ENCODE peak calls at places on chromosomes 2 and 18, in four cellular contexts. One of them, this sample, is unnamed. For H3K4me1, the result is how much of the 10 kb centered on the place peaks cover.

GRCh38 chr2:45734952-45735351 is 83.5 kb downstream of the PRKCE start:
- DNase-seq in breast epithelium: no peak
- DNase-seq in sigmoid colon: no peak
- DNase-seq in GM23338: no peak
- DNase-seq in this sample: no peak

GRCh38 chr18:79195716-79196683 is 126.8 kb downstream of the ATP9B start:
- DNase-seq in sigmoid colon: no peak
- DNase-seq in breast epithelium: no peak
- DNase-seq in GM23338: no peak
- DNase-seq in this sample: no peak

GRCh38 chr2:29229640-29230039 is 114.4 kb downstream of the CLIP4 start:
- DNase-seq in breast epithelium: no peak
- DNase-seq in sigmoid colon: no peak
- DNase-seq in GM23338: no peak
- DNase-seq in this sample: peak

GRCh38 chr2:39512941-39513340 is 75.9 kb upstream of the MAP4K3 start:
- DNase-seq in GM23338: no peak
- DNase-seq in sigmoid colon: no peak
- DNase-seq in breast epithelium: no peak
- DNase-seq in this sample: no peak

GRCh38 chr2:113406114-113406513 is 31.4 kb upstream of the ZNG1B start:
- DNase-seq in breast epithelium: no peak
- DNase-seq in sigmoid colon: no peak
- DNase-seq in GM23338: peak
- DNase-seq in this sample: peak

GRCh38 chr2:222939208-222939846 is 78.5 kb downstream of the ACSL3 start:
- DNase-seq in sigmoid colon: no peak
- DNase-seq in GM23338: peak
- DNase-seq in breast epithelium: no peak
- DNase-seq in this sample: no peak

GRCh38 chr2:119760237-119760807 is 600 bp downstream of the PTPN4 start:
- DNase-seq in GM23338: peak
- DNase-seq in sigmoid colon: peak
- DNase-seq in breast epithelium: peak
- DNase-seq in this sample: no peak

GRCh38 chr2:240926516-240927389 is 20.6 kb downstream of the CROCC2 start:
- DNase-seq in GM23338: no peak
- DNase-seq in breast epithelium: no peak
- DNase-seq in sigmoid colon: peak
- DNase-seq in this sample: peak

GRCh38 chr2:147442766-147443165 is 402.1 kb upstream of the ACVR2A start:
- DNase-seq in breast epithelium: no peak
- DNase-seq in GM23338: no peak
- DNase-seq in sigmoid colon: no peak
- DNase-seq in this sample: no peak

GRCh38 chr2:158497486-158497885 is 40.7 kb downstream of the PKP4 start:
- DNase-seq in breast epithelium: no peak
- DNase-seq in sigmoid colon: no peak
- DNase-seq in GM23338: no peak
- DNase-seq in this sample: no peak

GRCh38 chr18:24232814-24233213 is 94.0 kb downstream of the CABYR start:
- DNase-seq in GM23338: no peak
- DNase-seq in breast epithelium: no peak
- DNase-seq in sigmoid colon: no peak
- DNase-seq in this sample: no peak

GRCh38 chr2:70985956-70986355 is 7.5 kb downstream of the ANKRD53 start:
- DNase-seq in GM23338: no peak
- DNase-seq in breast epithelium: peak
- DNase-seq in sigmoid colon: peak
- DNase-seq in this sample: peak

GRCh38 chr2:176729706-176730569 is 460.7 kb downstream of the MTX2 start:
- DNase-seq in breast epithelium: peak
- DNase-seq in GM23338: no peak
- DNase-seq in sigmoid colon: no peak
- DNase-seq in this sample: no peak

GRCh38 chr18:39481281-39481680 is 1915.7 kb upstream of the CELF4 start:
- DNase-seq in breast epithelium: no peak
- DNase-seq in GM23338: no peak
- DNase-seq in sigmoid colon: no peak
- DNase-seq in this sample: no peak

GRCh38 chr2:77008925-77009706 is 513.1 kb downstream of the LRRTM4 start:
- DNase-seq in GM23338: peak
- DNase-seq in breast epithelium: no peak
- DNase-seq in sigmoid colon: no peak
- DNase-seq in this sample: no peak

GRCh38 chr2:9660154-9660553 is 29.4 kb upstream of the YWHAQ start:
- DNase-seq in breast epithelium: no peak
- DNase-seq in sigmoid colon: no peak
- DNase-seq in GM23338: peak
- DNase-seq in this sample: no peak

GRCh38 chr18:62384610-62385097 is 59.5 kb downstream of the TNFRSF11A start:
- DNase-seq in breast epithelium: no peak
- DNase-seq in sigmoid colon: no peak
- DNase-seq in GM23338: peak
- DNase-seq in this sample: no peak

GRCh38 chr2:166411473-166412230 is 35.9 kb upstream of the SCN9A start:
- DNase-seq in GM23338: no peak
- DNase-seq in sigmoid colon: no peak
- DNase-seq in breast epithelium: no peak
- DNase-seq in this sample: no peak

GRCh38 chr2:96436416-96436815 is 68.7 kb downstream of the NEURL3 start:
- DNase-seq in breast epithelium: no peak
- DNase-seq in GM23338: peak
- DNase-seq in sigmoid colon: no peak
- DNase-seq in this sample: no peak

DNA sequence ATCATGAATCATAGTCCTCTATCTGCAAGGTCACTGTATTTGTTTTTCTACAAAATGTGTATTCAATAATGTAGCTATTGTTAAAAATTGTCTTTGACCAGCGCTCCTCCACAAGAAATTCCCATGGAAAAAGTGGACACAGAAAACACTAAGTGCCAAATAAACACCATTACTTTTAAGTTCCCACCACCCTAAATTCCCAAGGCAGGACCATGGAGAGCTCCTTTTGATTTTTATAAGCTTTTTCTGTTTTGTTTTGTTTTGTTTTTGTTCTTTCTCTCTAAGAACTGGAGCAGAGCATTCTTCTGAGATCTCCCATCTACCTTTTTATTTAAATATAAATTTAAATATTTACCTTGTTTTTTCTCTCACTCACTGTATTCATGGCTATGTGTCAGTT is 44.5 kb downstream of the LRATD1 start:
- DNase-seq in breast epithelium: no peak
- DNase-seq in sigmoid colon: no peak
- DNase-seq in GM23338: peak
- DNase-seq in this sample: no peak
- H3K27ac ChIP-seq in breast epithelium: no peak
- H3K27ac ChIP-seq in sigmoid colon: no peak
- H3K27ac ChIP-seq in GM23338: no peak
- H3K27ac ChIP-seq in this sample: no peak

GRCh38 chr18:2968559-2968958 is 44.4 kb downstream of the LPIN2 start:
- DNase-seq in GM23338: no peak
- DNase-seq in breast epithelium: no peak
- DNase-seq in sigmoid colon: no peak
- DNase-seq in this sample: no peak

GRCh38 chr18:2967820-2968219 is 45.1 kb downstream of the LPIN2 start:
- DNase-seq in breast epithelium: no peak
- DNase-seq in GM23338: peak
- DNase-seq in sigmoid colon: no peak
- DNase-seq in this sample: no peak

GRCh38 chr18:2969695-2970094 is 43.2 kb downstream of the LPIN2 start:
- DNase-seq in GM23338: no peak
- DNase-seq in breast epithelium: no peak
- DNase-seq in sigmoid colon: no peak
- DNase-seq in this sample: no peak

GRCh38 chr18:2965797-2966196 is 47.1 kb downstream of the LPIN2 start:
- DNase-seq in GM23338: no peak
- DNase-seq in sigmoid colon: no peak
- DNase-seq in breast epithelium: no peak
- DNase-seq in this sample: no peak

GRCh38 chr18:2967357-2967756 is 45.6 kb downstream of the LPIN2 start:
- DNase-seq in sigmoid colon: no peak
- DNase-seq in GM23338: no peak
- DNase-seq in breast epithelium: no peak
- DNase-seq in this sample: no peak
- H3K4me1 ChIP-seq in sigmoid colon: half or more
- H3K4me1 ChIP-seq in GM23338: under half
- H3K4me1 ChIP-seq in breast epithelium: under half
- H3K4me1 ChIP-seq in this sample: half or more

GRCh38 chr18:5979176-5979888 is 84.0 kb upstream of the TMEM200C start:
- DNase-seq in breast epithelium: no peak
- DNase-seq in sigmoid colon: no peak
- DNase-seq in GM23338: no peak
- DNase-seq in this sample: no peak
- TF ChIP-seq POLR2AphosphoS5 in breast epithelium: no peak
- TF ChIP-seq POLR2AphosphoS5 in sigmoid colon: no peak
- TF ChIP-seq POLR2AphosphoS5 in GM23338: no peak
- TF ChIP-seq POLR2AphosphoS5 in this sample: no peak

DNA sequence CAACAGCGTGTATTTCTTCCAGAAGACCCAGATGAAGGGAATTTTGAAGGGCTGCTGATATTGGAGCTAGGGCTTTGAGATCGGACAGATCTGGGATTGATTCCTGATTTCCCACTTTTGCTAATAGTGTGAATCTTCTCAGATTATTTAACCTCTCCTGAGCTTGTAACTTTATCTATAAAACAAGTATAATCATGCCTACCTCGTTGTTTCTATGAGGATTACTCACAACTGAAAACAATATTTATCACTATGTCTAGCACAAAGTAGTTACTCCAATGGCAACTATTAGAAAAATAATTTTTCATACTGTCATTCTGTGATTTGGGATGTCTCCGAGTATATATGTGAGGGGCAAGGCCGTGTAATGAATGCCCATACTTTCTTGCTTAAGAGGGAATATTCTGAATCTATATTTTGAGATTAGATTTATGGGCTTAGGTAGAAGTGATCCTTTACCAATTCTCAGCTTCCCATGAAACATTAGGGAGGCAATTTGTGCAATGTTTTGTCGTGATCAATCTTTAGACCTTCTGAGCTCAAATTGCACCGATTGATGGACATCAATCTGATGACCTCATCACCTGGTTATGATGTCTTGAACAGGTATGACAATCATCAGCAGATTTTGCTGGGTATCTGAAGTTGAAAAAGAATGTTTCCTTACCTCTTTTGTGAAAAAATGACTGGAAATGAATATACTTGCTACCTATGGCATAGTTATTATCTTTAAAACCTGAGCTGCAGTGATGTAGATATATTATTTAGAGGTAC is 339.9 kb downstream of the KCNS3 start:
- DNase-seq in GM23338: no peak
- DNase-seq in sigmoid colon: no peak
- DNase-seq in breast epithelium: no peak
- DNase-seq in this sample: no peak
- H3K27ac ChIP-seq in GM23338: no peak
- H3K27ac ChIP-seq in sigmoid colon: no peak
- H3K27ac ChIP-seq in breast epithelium: no peak
- H3K27ac ChIP-seq in this sample: no peak

DNA sequence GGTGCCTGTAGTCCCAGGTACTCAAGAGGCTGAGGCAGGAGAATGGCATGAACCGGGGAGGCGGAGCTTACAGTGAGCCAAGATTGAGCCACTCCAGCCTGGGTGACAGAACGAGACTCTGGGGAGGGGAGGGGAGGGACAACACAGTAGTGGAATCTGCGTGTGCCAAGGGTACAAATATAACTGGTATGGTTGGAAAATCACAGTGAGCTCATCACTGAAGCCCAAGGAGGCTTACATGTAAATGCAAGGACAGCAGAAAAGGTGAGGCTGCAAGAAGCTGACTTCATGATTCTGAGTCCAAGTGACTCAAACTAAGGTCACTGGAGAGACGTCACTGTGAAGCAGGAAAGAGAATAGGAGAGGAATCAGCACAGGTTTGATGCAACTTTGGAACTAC is 9.2 kb downstream of the SEPTIN10 start:
- DNase-seq in breast epithelium: no peak
- DNase-seq in sigmoid colon: no peak
- DNase-seq in GM23338: no peak
- DNase-seq in this sample: no peak
- H3K4me1 ChIP-seq in breast epithelium: under half
- H3K4me1 ChIP-seq in sigmoid colon: half or more
- H3K4me1 ChIP-seq in GM23338: under half
- H3K4me1 ChIP-seq in this sample: under half

GRCh38 chr2:226673314-226673723 is 126.3 kb downstream of the IRS1 start:
- DNase-seq in breast epithelium: no peak
- DNase-seq in GM23338: no peak
- DNase-seq in sigmoid colon: no peak
- DNase-seq in this sample: no peak
- TF ChIP-seq POLR2AphosphoS5 in breast epithelium: no peak
- TF ChIP-seq POLR2AphosphoS5 in GM23338: no peak
- TF ChIP-seq POLR2AphosphoS5 in sigmoid colon: no peak
- TF ChIP-seq POLR2AphosphoS5 in this sample: no peak